ENCODE peak calls at places on chromosomes 16 and 17, in eight cellular contexts. Y, Q, E, F, K, D, W and C are unnamed samples.
A peak's percentile ranks its signal among the peaks of the same experiment; 100 is the strongest.

GRCh38 chr17:28889996-28890395 is 7.5 kb downstream of the FLOT2 start:
- DNase-seq in W (no peak), Y (no peak), Q (no peak), D (no peak), E (no peak), F (no peak), K (no peak), C (no peak)

GRCh38 chr16:2692948-2693651 is 10.8 kb downstream of the KCTD5 start:
- DNase-seq in Y (no peak), F (peak; percentile 52), K (no peak), W (no peak), Q (peak; percentile 25), E (peak; percentile 77), D (no peak), C (no peak)

GRCh38 chr17:48915459-48916282 is 7.5 kb downstream of the UBE2Z start:
- DNase-seq in K (no peak), F (peak; percentile 93), Q (no peak), E (no peak), W (peak; percentile 96), D (no peak), Y (peak; percentile 70), C (peak; percentile 28)

GRCh38 chr16:84306564-84306963 is 11.9 kb downstream of the WFDC1 start:
- DNase-seq in Q (no peak), F (no peak), E (no peak), K (no peak), W (no peak), D (no peak), Y (no peak), C (no peak)

GRCh38 chr16:77273815-77274214 is 74.6 kb downstream of the SYCE1L start:
- DNase-seq in F (no peak), Y (no peak), W (peak; percentile 30), Q (no peak), E (no peak), K (no peak), D (no peak), C (no peak)

GRCh38 chr16:68319185-68319908 is 8.5 kb downstream of the PRMT7 start:
- DNase-seq in Q (no peak), D (no peak), Y (no peak), F (peak; percentile 7), E (no peak), K (no peak), W (no peak), C (no peak)

GRCh38 chr16:86325360-86325759 is 185.0 kb upstream of the FOXF1 start:
- DNase-seq in Y (no peak), F (no peak), D (no peak), K (no peak), Q (no peak), W (no peak), E (no peak), C (no peak)

GRCh38 chr16:81885976-81886586 is 107.0 kb downstream of the PLCG2 start:
- DNase-seq in K (peak; percentile 65), Q (peak; percentile 68), Y (peak; percentile 47), D (peak; percentile 67), W (no peak), F (peak; percentile 16), E (peak; percentile 60), C (no peak)

GRCh38 chr17:248337-249235 is 67.1 kb upstream of the DOC2B start:
- DNase-seq in F (no peak), D (no peak), Q (no peak), W (no peak), Y (no peak), K (no peak), E (no peak), C (no peak)

GRCh38 chr17:42378597-42379594 is 9.3 kb downstream of the STAT3 start:
- DNase-seq in D (peak; percentile 46), Q (no peak), F (peak; percentile 34), E (no peak), Y (no peak), K (no peak), W (peak; percentile 61), C (no peak)

GRCh38 chr17:78829477-78829876 is 11.1 kb downstream of the USP36 start:
- DNase-seq in D (no peak), W (no peak), Y (no peak), K (no peak), E (no peak), Q (no peak), F (no peak), C (no peak)

GRCh38 chr17:78825696-78826095 is 14.9 kb downstream of the USP36 start:
- DNase-seq in D (no peak), Q (no peak), W (no peak), K (no peak), F (no peak), Y (no peak), E (no peak), C (no peak)

GRCh38 chr17:78826836-78827509 is 13.6 kb downstream of the USP36 start:
- DNase-seq in Q (no peak), W (no peak), D (no peak), E (no peak), K (no peak), Y (no peak), F (no peak), C (no peak)

GRCh38 chr17:78826426-78826825 is 14.2 kb downstream of the USP36 start:
- DNase-seq in Y (no peak), E (no peak), K (no peak), D (no peak), F (peak; percentile 53), Q (no peak), W (no peak), C (peak; percentile 37)

DNA sequence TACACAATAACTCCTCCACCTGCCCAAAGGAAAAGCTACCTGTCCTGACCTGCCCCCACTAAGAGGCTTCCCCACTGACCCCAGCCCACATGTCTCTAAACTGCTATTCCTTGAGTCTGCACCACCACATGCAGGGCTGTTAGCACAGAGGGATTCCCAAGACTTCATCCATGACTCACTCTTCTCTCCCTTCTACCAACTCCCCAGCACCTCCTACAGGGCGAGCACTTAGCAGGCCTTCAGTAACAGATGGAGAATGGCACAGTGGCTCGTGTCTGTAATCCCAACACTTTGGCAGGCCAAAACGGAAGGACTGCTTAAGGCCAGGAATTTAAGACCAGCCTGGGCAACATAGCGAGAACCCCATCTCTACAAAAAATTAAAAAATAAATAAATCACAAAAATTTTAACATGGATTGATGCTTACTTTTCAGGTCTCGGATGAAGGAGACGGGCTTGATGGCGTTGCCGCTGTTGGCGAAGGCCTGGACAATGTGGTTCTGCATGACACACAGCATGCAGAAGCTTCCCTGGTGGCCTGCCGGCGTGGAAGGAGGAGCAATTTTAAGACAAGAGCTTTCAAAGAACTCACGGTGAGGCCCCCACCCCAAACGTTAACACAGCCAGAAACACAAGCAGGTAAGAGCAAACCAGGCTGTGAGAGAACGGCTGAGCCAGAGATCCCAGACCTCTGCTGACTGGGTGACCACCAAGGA is 12.0 kb downstream of the USP36 start:
- DNase-seq in W (peak; percentile 39), K (peak; percentile 42), Y (peak; percentile 67), Q (peak; percentile 30), D (no peak), E (peak; percentile 24), F (peak; percentile 78), C (no peak)
- TF ChIP-seq CTCF in W (peak; percentile 62), K (peak; percentile 64), Y (peak; percentile 26), Q (peak; percentile 44), D (peak; percentile 44), E (peak; percentile 10), F (peak; percentile 65), C (no peak)

GRCh38 chr17:78377858-78378224 is 608 bp upstream of the PGS1 start:
- DNase-seq in Q (peak; percentile 53), E (peak; percentile 23), Y (peak; percentile 51), F (no peak), W (no peak), D (no peak), K (no peak), C (no peak)

GRCh38 chr17:78378225-78379133 is at the start of gene PGS1:
- DNase-seq in K (peak; percentile 97), F (peak; percentile 67), D (peak; percentile 90), Q (peak; percentile 86), E (peak; percentile 84), W (peak; percentile 72), Y (peak; percentile 81), C (no peak)

GRCh38 chr17:78381601-78382168 is 3.2 kb downstream of the PGS1 start:
- DNase-seq in E (no peak), W (no peak), Q (peak; percentile 82), Y (no peak), K (no peak), D (no peak), F (no peak), C (no peak)

GRCh38 chr17:78379134-78379497 is 667 bp downstream of the PGS1 start:
- DNase-seq in Y (no peak), K (no peak), F (peak; percentile 95), D (peak; percentile 33), Q (no peak), W (peak; percentile 84), E (no peak), C (no peak)

DNA sequence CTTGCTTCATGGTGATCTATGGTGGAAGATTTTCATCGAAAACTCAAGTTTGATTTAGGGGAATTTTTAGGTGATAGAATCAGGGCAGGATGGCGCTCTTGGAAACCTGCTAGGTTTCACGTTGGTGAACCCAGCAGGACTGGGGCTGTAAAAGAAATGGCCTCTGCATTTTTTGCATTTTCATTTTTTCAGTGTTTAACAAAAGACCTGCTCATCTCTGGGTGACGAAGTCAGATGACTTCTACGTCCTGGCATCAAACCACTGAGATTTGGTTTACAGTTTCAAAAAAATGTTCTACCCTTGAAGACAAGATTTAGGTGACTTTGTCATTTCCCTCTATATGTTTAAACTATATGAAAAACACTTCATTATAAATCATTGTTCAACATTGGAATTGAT is 1.9 kb downstream of the PGS1 start:
- DNase-seq in E (no peak), K (no peak), F (no peak), D (no peak), Q (no peak), W (no peak), Y (no peak), C (no peak)
- H3K4me2 ChIP-seq in E (peak overlapping the region; percentile 91), K (peak overlapping the region; percentile 85), F (no peak overlapping the region), D (peak overlapping the region; percentile 84), Q (no peak overlapping the region), W (peak overlapping the region; percentile 98), Y (peak overlapping the region; percentile 94), C (peak overlapping the region; percentile 86)

GRCh38 chr16:379961-380836 is 1.6 kb downstream of the PGAP6 start:
- DNase-seq in D (no peak), E (no peak), K (no peak), W (no peak), F (no peak), Y (no peak), Q (no peak), C (no peak)
- H3K9me3 ChIP-seq in D (no peaks in the 10 kb centered on the region), E (no peaks in the 10 kb centered on the region), K (no peaks in the 10 kb centered on the region), W (no peaks in the 10 kb centered on the region), F (no peaks in the 10 kb centered on the region), Y (no peaks in the 10 kb centered on the region), Q (no peaks in the 10 kb centered on the region), C (no peaks in the 10 kb centered on the region)

DNA sequence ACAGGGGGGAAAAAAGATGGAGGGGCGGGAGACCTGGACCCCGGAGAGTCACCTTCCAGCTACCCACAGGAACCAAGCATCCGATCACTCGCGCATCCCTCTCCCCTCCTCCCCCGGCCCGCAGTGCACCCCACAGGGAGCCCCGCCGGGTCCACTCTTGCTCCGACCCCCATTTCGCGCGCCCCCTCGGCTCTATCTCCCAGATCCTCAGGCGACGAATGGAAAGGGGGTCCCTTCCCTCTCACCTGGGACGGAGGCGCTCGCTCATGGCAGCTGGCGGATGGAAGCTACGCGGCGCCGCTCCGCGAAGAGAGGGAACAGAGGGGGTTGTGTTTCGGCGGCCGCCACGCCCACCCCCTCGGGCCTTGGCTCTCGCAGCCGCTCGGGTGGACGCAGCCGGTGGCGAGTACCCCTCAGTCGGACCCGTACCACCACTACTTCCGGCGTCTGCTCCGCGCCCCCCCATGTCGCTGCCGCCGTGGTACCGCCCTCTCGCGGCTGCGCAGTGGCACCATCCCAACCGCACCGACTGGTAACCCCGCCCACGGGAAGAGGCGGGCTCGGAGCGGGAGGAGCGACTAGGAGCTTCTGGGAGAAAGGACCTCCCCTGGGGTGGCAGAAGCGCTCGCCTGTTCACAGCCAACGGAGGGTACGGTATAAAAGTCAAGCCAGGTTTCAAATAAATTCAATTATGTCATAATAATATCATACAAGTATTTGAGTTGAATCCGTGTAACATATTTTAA is 29.7 kb downstream of the CPSF4L start:
- DNase-seq in Y (peak; percentile 95), F (peak; percentile 92), E (peak; percentile 97), Q (peak; percentile 96), D (peak; percentile 99), W (peak; percentile 90), K (peak; percentile 100), C (peak; percentile 95)
- TF ChIP-seq CTCF in Y (no peak), F (peak; percentile 11), E (peak; percentile 32), Q (peak; percentile 32), D (no peak), W (peak; percentile 25), K (peak; percentile 10), C (peak; percentile 61)